ENCODE peak calls at places on chromosome 3, in five cellular contexts. P is neural progenitor cell, T is AG04450, Y is NCI-H2081, W is HS-5. J is an unnamed sample.

GRCh38 chr3:146350852-146351251 is 99.9 kb upstream of the PLSCR4 start:
- DNase-seq in P (no peak), T (no peak), Y (peak; percentile 29), W (no peak), J (no peak)

GRCh38 chr3:160038862-160039562 is 50.4 kb downstream of the IL12A start:
- DNase-seq in P (peak; percentile 51), T (no peak), Y (no peak), W (no peak), J (peak; percentile 81)

GRCh38 chr3:63228087-63228486 is 50.0 kb upstream of the SYNPR start:
- DNase-seq in P (no peak), T (no peak), Y (no peak), W (no peak), J (no peak)

GRCh38 chr3:64932666-64933342 is 245.0 kb upstream of the ADAMTS9 start:
- DNase-seq in P (no peak), T (no peak), Y (no peak), W (no peak), J (no peak)

GRCh38 chr3:152183473-152183872 is 85.3 kb upstream of the MBNL1 start:
- DNase-seq in P (peak; percentile 64), T (no peak), Y (peak; percentile 39), W (no peak), J (peak; percentile 63)

GRCh38 chr3:24663406-24663805 is 168.8 kb upstream of the THRB start:
- DNase-seq in P (no peak), T (no peak), Y (no peak), W (no peak), J (no peak)

GRCh38 chr3:45666729-45667440 is 22.3 kb upstream of the SACM1L start:
- DNase-seq in P (no peak), T (no peak), Y (no peak), W (no peak), J (no peak)

GRCh38 chr3:107740992-107741896 is 218.5 kb downstream of the BBX start:
- DNase-seq in P (no peak), T (no peak), Y (peak; percentile 24), W (peak; percentile 5), J (peak; percentile 38)

GRCh38 chr3:167941234-167941995 is 154.3 kb downstream of the GOLIM4 start:
- DNase-seq in P (peak; percentile 38), T (peak; percentile 78), Y (no peak), W (peak; percentile 51), J (peak; percentile 9)

GRCh38 chr3:152595975-152596832 is 238.7 kb upstream of the P2RY1 start:
- DNase-seq in P (peak; percentile 16), T (peak; percentile 34), Y (no peak), W (peak; percentile 69), J (peak; percentile 75)

GRCh38 chr3:111465081-111465670 is 76.8 kb upstream of the CD96 start:
- DNase-seq in P (no peak), T (no peak), Y (peak; percentile 0), W (no peak), J (peak; percentile 12)

GRCh38 chr3:18649666-18650363 is 224.7 kb upstream of the SATB1 start:
- DNase-seq in P (no peak), T (no peak), Y (no peak), W (no peak), J (no peak)

GRCh38 chr3:160885791-160886286 is 129.8 kb downstream of the PPM1L start:
- DNase-seq in P (peak; percentile 59), T (peak; percentile 38), Y (no peak), W (no peak), J (peak; percentile 90)

GRCh38 chr3:164040991-164041390 is 1037.3 kb downstream of the SI start:
- DNase-seq in P (no peak), T (no peak), Y (no peak), W (no peak), J (no peak)

GRCh38 chr3:27840807-27841594 is 118.9 kb upstream of the EOMES start:
- DNase-seq in P (no peak), T (no peak), Y (no peak), W (no peak), J (no peak)

GRCh38 chr3:8712871-8713360 is 20.7 kb upstream of the CAV3 start:
- DNase-seq in P (no peak), T (no peak), Y (no peak), W (no peak), J (no peak)

GRCh38 chr3:88041005-88041404 is 17.8 kb downstream of the CGGBP1 start:
- DNase-seq in P (no peak), T (no peak), Y (no peak), W (no peak), J (no peak)

GRCh38 chr3:172270767-172271166 is 177.5 kb downstream of the GHSR start:
- DNase-seq in P (no peak), T (no peak), Y (no peak), W (no peak), J (no peak)

GRCh38 chr3:56468184-56469106 is at the start of gene ERC2:
- DNase-seq in P (peak; percentile 97), T (no peak), Y (peak; percentile 35), W (no peak), J (peak; percentile 93)

GRCh38 chr3:111285188-111285547 is 213.6 kb downstream of the NECTIN3 start:
- DNase-seq in P (no peak), T (no peak), Y (no peak), W (no peak), J (no peak)

GRCh38 chr3:172550347-172550943 is 27.2 kb upstream of the TNFSF10 start:
- DNase-seq in P (no peak), T (peak; percentile 89), Y (no peak), W (peak; percentile 60), J (no peak)

GRCh38 chr3:20857636-20858035 is 671.6 kb upstream of the SGO1 start:
- DNase-seq in P (no peak), T (no peak), Y (no peak), W (peak; percentile 46), J (no peak)

GRCh38 chr3:117666316-117666715 is 956.7 kb downstream of the TUSC7 start:
- DNase-seq in P (peak; percentile 16), T (no peak), Y (no peak), W (no peak), J (peak; percentile 90)

GRCh38 chr3:7657214-7658112 is 796.5 kb downstream of the GRM7 start:
- DNase-seq in P (no peak), T (no peak), Y (no peak), W (no peak), J (no peak)

GRCh38 chr3:150333482-150333881 is 74.6 kb upstream of the TSC22D2 start:
- DNase-seq in P (no peak), T (no peak), Y (no peak), W (no peak), J (no peak)

GRCh38 chr3:88991496-88991895 is 115.9 kb upstream of the EPHA3 start:
- DNase-seq in P (no peak), T (no peak), Y (no peak), W (no peak), J (no peak)

GRCh38 chr3:65888980-65889706 is 149.6 kb downstream of the MAGI1 start:
- DNase-seq in P (no peak), T (peak; percentile 89), Y (no peak), W (peak; percentile 82), J (no peak)

GRCh38 chr3:84555629-84556028 is 403.2 kb upstream of the CADM2 start:
- DNase-seq in P (no peak), T (no peak), Y (no peak), W (no peak), J (no peak)

GRCh38 chr3:31064021-31064420 is 169.6 kb upstream of the GADL1 start:
- DNase-seq in P (no peak), T (no peak), Y (no peak), W (no peak), J (no peak)

GRCh38 chr3:29347412-29347811 is 66.5 kb downstream of the RBMS3 start:
- DNase-seq in P (no peak), T (no peak), Y (no peak), W (no peak), J (no peak)

GRCh38 chr3:84742915-84743314 is 215.9 kb upstream of the CADM2 start:
- DNase-seq in P (no peak), T (no peak), Y (no peak), W (no peak), J (no peak)

GRCh38 chr3:71069797-71070196 is 513.7 kb downstream of the FOXP1 start:
- DNase-seq in P (peak; percentile 65), T (no peak), Y (no peak), W (no peak), J (peak; percentile 71)

GRCh38 chr3:12040902-12041301 is 36.7 kb downstream of the SYN2 start:
- DNase-seq in P (no peak), T (no peak), Y (no peak), W (no peak), J (no peak)

GRCh38 chr3:134594236-134594825 is 56.5 kb downstream of the KY start:
- DNase-seq in P (no peak), T (no peak), Y (peak; percentile 73), W (no peak), J (no peak)

GRCh38 chr3:49217688-49218470 is 46.5 kb downstream of the KLHDC8B start:
- DNase-seq in P (peak; percentile 16), T (no peak), Y (no peak), W (no peak), J (no peak)

GRCh38 chr3:133301194-133301593 is 98.7 kb upstream of the BFSP2 start:
- DNase-seq in P (no peak), T (peak; percentile 69), Y (no peak), W (peak; percentile 82), J (no peak)

GRCh38 chr3:187958432-187959003 is 195.4 kb upstream of the LPP start:
- DNase-seq in P (no peak), T (no peak), Y (no peak), W (no peak), J (peak; percentile 5)

GRCh38 chr3:150436161-150436560 is 28.1 kb downstream of the TSC22D2 start:
- DNase-seq in P (peak; percentile 78), T (no peak), Y (no peak), W (no peak), J (no peak)